ENCODE peak calls at places on chromosomes 4 and X, in five cellular contexts. H is prostate gland, K is mammary epithelial cell, J is adipocyte, X is Caco-2. E is an unnamed sample. For H3K27me3, the result is how much of the 10 kb centered on the place peaks cover.

GRCh38 chr4:85514117-85514516 is 39.2 kb downstream of the ARHGAP24 start:
- DNase-seq in H (no peak), J (peak), X (no peak), K (no peak), E (no peak)

GRCh38 chr4:89099034-89099433 is 12.3 kb upstream of the TIGD2 start:
- DNase-seq in H (no peak), J (no peak), X (no peak), K (no peak), E (no peak)

GRCh38 chr4:115090483-115091075 is 22.8 kb downstream of the NDST4 start:
- DNase-seq in J (peak), H (no peak), K (peak), X (peak), E (no peak)

GRCh38 chrX:118286066-118286758 is 59.7 kb upstream of the WDR44 start:
- DNase-seq in K (no peak), H (no peak), J (peak), X (no peak), E (no peak)

GRCh38 chr4:93791570-93792195 is 36.9 kb upstream of the ATOH1 start:
- DNase-seq in H (peak), K (peak), X (peak), J (peak), E (no peak)

GRCh38 chrX:39975094-39975865 is 122.5 kb downstream of the BCOR start:
- DNase-seq in K (peak), J (no peak), H (peak), X (peak), E (no peak)

GRCh38 chr4:25113915-25114904 is 46.0 kb downstream of the SEPSECS start:
- DNase-seq in X (no peak), H (no peak), J (peak), K (peak), E (no peak)

GRCh38 chr4:46830971-46831454 is 78.0 kb downstream of the COX7B2 start:
- DNase-seq in K (no peak), X (no peak), J (no peak), H (no peak), E (no peak)

GRCh38 chrX:154968353-154968752 is 54.2 kb downstream of the F8 start:
- DNase-seq in H (no peak), K (no peak), X (no peak), J (no peak), E (no peak)

GRCh38 chr4:81395239-81395638 is 76.5 kb downstream of the RASGEF1B start:
- DNase-seq in X (no peak), J (no peak), K (no peak), H (no peak), E (no peak)

GRCh38 chr4:91288702-91289311 is 1015.0 kb upstream of the GRID2 start:
- DNase-seq in J (no peak), X (no peak), K (no peak), H (no peak), E (no peak)

GRCh38 chrX:44570524-44570923 is 27.9 kb upstream of the FUNDC1 start:
- DNase-seq in K (peak), J (peak), X (no peak), H (no peak), E (no peak)

GRCh38 chrX:14497184-14497666 is 32.1 kb upstream of the GLRA2 start:
- DNase-seq in H (no peak), J (peak), K (no peak), X (no peak), E (no peak)

GRCh38 chr4:105198541-105198940 is 51.9 kb downstream of the TET2 start:
- DNase-seq in K (no peak), X (no peak), J (peak), H (no peak), E (no peak)

GRCh38 chr4:150238591-150238990 is 160.3 kb downstream of the DCLK2 start:
- DNase-seq in K (no peak), H (no peak), X (no peak), J (no peak), E (no peak)

GRCh38 chr4:7416745-7417432 is 17.8 kb downstream of the PSAPL1 start:
- DNase-seq in H (no peak), X (no peak), K (no peak), J (no peak), E (no peak)

GRCh38 chrX:13165747-13166146 is 121.3 kb upstream of the FAM9C start:
- DNase-seq in H (no peak), J (no peak), X (no peak), K (no peak), E (no peak)

GRCh38 chrX:63506320-63506719 is 155.2 kb upstream of the SPIN4 start:
- DNase-seq in J (peak), K (peak), H (no peak), X (peak), E (no peak)

GRCh38 chrX:44914532-44915198 is 41.7 kb downstream of the KDM6A start:
- DNase-seq in H (no peak), K (no peak), J (peak), X (no peak), E (no peak)

GRCh38 chrX:43655961-43656494 is at the start of gene MAOA:
- DNase-seq in K (no peak), H (peak), J (peak), X (no peak), E (peak)

GRCh38 chr4:189940178-189941004 is at the start of gene FRG1:
- DNase-seq in K (peak), X (peak), J (peak), H (peak), E (peak)

GRCh38 chrX:68504237-68504636 is 5.4 kb downstream of the YIPF6 start:
- DNase-seq in X (no peak), J (no peak), K (peak), H (no peak), E (no peak)

GRCh38 chrX:112211459-112211858 is 128.9 kb upstream of the TRPC5 start:
- DNase-seq in K (peak), J (peak), X (no peak), H (no peak), E (no peak)

GRCh38 chr4:53321151-53321987 is 44.5 kb downstream of the SCFD2 start:
- DNase-seq in H (no peak), K (peak), J (peak), X (no peak), E (no peak)

GRCh38 chr4:76758290-76758882 is 139.6 kb downstream of the SOWAHB start:
- DNase-seq in K (peak), H (no peak), J (peak), X (peak), E (no peak)

GRCh38 chr4:77149789-77150188 is 7.2 kb upstream of the CCNG2 start:
- DNase-seq in K (no peak), H (no peak), J (no peak), X (no peak), E (no peak)

GRCh38 chr4:114694770-114695169 is 96.2 kb downstream of the UGT8 start:
- DNase-seq in H (no peak), J (peak), K (peak), X (peak), E (no peak)

GRCh38 chr4:5206391-5206790 is 155.1 kb downstream of the STK32B start:
- DNase-seq in K (peak), X (no peak), J (peak), H (no peak), E (peak)

GRCh38 chrX:128807367-128807766 is 715.9 kb downstream of the SMARCA1 start:
- DNase-seq in X (no peak), J (no peak), K (no peak), H (no peak), E (no peak)

GRCh38 chr4:128358903-128359260 is 71.3 kb upstream of the PGRMC2 start:
- DNase-seq in J (no peak), K (no peak), X (no peak), H (no peak), E (no peak)

GRCh38 chrX:17930850-17931249 is 69.8 kb upstream of the RAI2 start:
- DNase-seq in X (no peak), K (no peak), J (no peak), H (no peak), E (no peak)

GRCh38 chr4:163200950-163201349 is 34.3 kb upstream of the NAF1 start:
- DNase-seq in X (no peak), K (no peak), J (no peak), H (no peak), E (no peak)

GRCh38 chr4:177574446-177574845 is 132.2 kb upstream of the AGA start:
- DNase-seq in J (no peak), K (no peak), X (no peak), H (no peak), E (no peak)

GRCh38 chr4:172095161-172095560 is 282.0 kb downstream of the GALNTL6 start:
- DNase-seq in J (no peak), X (no peak), K (no peak), H (no peak), E (no peak)

GRCh38 chr4:38574559-38575333 is 89.3 kb upstream of the KLF3 start:
- DNase-seq in J (no peak), X (no peak), H (no peak), K (no peak), E (no peak)

GRCh38 chr4:78493731-78494130 is 57.8 kb upstream of the ANXA3 start:
- DNase-seq in K (no peak), X (no peak), H (no peak), J (no peak), E (no peak)

GRCh38 chr4:138035781-138036258 is 206.3 kb downstream of the SLC7A11 start:
- DNase-seq in H (no peak), K (peak), X (peak), J (peak), E (no peak)

GRCh38 chr4:28225689-28226353 is 1365.2 kb downstream of the STIM2 start:
- DNase-seq in H (no peak), K (peak), X (peak), J (no peak), E (no peak)

GRCh38 chr4:152281822-152282221 is 254.1 kb downstream of the FBXW7 start:
- DNase-seq in H (no peak), X (no peak), K (no peak), J (no peak), E (no peak)

DNA sequence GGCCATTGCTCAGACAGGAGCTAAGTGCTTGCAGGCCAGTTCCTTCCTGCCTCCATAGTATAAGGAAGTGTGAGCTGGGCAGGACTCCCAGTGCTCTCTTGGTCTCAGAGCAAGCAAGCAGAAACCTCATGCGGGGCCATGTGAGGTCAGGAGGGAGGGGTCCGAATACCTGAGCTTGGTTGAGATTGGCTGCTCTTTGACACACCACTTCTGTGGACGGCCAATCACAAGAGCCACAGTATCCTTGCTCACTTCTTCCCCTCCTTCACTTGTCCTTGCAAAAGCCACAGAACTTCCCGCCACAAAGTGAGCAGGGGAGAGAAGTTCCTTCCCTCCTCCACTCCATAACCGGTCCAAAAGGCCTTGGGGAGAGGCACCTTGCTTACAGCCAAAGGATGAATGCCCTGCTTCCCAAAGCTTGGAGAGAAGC is 56.7 kb downstream of the PRPS1 start:
- DNase-seq in K (peak), J (no peak), X (peak), H (peak), E (peak)
- H3K27me3 ChIP-seq in K (under half), J (under half), X (under half), H (under half), E (under half)

GRCh38 chrX:71252221-71252620 is 1.7 kb downstream of the ZMYM3 start:
- DNase-seq in H (no peak), K (no peak), J (no peak), X (no peak), E (no peak)
- H3K4me3 ChIP-seq in H (no peak), K (no peak), J (no peak), X (peak), E (no peak)

GRCh38 chr4:186904104-186904503 is 180.4 kb upstream of the FAT1 start:
- DNase-seq in J (peak), H (no peak), X (no peak), K (peak), E (no peak)

GRCh38 chr4:186900980-186901379 is 177.3 kb upstream of the FAT1 start:
- DNase-seq in J (no peak), X (no peak), K (no peak), H (no peak), E (no peak)

GRCh38 chr4:186900232-186900900 is 176.7 kb upstream of the FAT1 start:
- DNase-seq in J (peak), K (peak), X (no peak), H (no peak), E (no peak)

GRCh38 chr4:186901850-186902249 is 178.2 kb upstream of the FAT1 start:
- DNase-seq in X (no peak), H (no peak), J (no peak), K (no peak), E (no peak)

DNA sequence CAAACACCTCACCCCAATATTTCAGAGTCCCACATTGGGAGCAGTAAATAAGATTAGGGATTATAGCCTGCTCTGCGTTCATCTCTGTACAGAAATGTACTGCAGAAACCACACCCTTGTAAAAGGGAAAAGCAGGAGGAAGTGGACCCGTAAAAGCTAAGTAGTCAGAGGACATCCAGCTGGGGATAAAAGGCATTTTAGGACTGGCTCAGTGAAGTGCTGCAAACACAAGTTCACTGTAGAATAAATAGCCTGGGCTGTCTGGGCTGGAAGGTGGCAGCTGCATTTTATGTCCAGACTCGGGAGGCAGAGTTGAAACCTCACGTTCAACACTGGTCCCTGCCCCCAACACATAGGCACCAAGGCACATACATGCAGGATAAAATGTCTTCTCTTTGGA is 178.7 kb upstream of the FAT1 start:
- DNase-seq in H (peak), K (no peak), X (no peak), J (no peak), E (no peak)
- H3K27me3 ChIP-seq in H (under half), K (under half), X (under half), J (under half), E (under half)

DNA sequence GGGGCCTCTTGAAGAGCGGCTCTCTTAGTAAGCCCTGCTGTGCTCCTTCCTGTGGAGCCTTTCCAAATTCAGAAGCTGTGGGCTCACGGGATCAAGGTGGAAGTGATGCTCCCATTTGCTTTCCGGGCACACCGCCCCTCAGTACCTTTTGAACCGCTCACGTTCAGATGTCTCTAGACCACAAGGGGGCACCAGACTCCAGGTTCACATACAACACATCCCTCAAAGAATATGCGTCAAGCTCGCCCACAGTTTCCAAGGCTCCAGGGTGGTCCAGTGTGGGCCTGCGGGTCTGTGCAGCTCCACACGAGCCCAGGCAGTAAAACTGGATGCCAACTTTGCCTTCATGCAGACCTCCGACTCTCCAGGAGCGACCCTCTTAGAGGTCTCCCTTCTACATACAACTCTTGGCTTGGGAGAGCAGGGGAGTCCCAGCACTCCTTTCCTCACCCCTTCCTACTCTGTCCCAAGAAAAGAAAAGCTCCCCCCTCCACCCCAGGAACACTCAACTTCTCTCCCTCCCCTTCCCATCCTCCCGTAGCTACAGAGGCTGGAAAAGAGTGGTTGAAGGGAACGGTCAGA is 11.0 kb downstream of the SUPT20HL1 start:
- DNase-seq in K (peak), J (peak), X (peak), H (peak), E (peak)
- H3K4me3 ChIP-seq in K (no peak), J (no peak), X (no peak), H (no peak), E (no peak)

DNA sequence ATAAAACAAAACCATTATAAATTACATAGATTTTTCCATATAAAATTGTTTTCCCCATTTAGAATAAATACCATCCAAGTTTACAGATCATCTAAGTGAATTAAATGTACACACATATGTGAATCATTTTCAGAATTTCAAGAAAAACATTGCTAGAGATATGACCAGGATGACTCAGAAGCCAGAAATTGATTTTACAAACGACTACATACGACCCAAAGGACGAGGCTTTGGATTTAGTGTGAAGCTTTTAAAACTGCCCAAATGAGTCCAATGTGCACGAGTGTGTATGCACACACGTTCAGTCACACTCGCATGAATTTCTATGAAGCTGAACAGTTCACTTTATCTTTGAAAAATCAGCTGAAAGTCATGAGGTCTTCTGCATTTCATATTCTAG is 37.9 kb downstream of the MFAP3L start:
- DNase-seq in H (no peak), X (no peak), J (peak), K (no peak), E (no peak)
- H3K27me3 ChIP-seq in H (under half), X (under half), J (under half), K (under half), E (under half)

DNA sequence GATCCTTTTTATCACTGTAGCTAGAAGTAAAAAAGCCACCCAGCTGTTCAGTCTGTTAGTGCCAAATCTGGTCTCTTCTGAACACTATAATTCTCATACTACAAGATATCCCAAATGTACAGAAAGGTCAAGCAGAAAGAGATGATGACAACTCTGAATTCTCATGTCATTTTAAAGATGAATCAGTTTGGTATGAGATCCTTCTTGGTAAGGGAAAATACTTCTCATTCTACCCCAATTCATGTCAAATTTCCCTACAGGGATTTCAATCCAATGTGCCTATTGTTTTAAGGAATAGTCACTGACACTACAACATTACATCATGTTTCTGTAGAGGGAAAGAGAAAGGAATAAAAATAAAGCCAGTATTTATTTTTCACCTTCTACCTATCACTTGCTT is 184.5 kb downstream of the CPEB2 start:
- DNase-seq in H (no peak), J (no peak), X (no peak), K (no peak), E (no peak)
- H3K4me3 ChIP-seq in H (no peak), J (no peak), X (no peak), K (no peak), E (no peak)

GRCh38 chr4:188015025-188015778 is 19.6 kb downstream of the ZFP42 start:
- DNase-seq in X (peak), H (no peak), J (no peak), K (peak), E (no peak)
- H3K27me3 ChIP-seq in X (under half), H (under half), J (under half), K (under half), E (under half)

GRCh38 chrX:38220936-38221386 is 290 bp upstream of the SRPX start:
- DNase-seq in K (no peak), J (no peak), H (no peak), X (no peak), E (no peak)
- H3K4me3 ChIP-seq in K (peak), J (peak), H (peak), X (peak), E (peak)

E was measured in heart left ventricle.